ENCODE peak calls at places on chromosomes 11 and 22, in four cellular contexts. E is ovary; I is heart right ventricle; H is CD8-positive, alpha-beta T cell. A is an unnamed sample.

GRCh38 chr22:22867996-22868715 is 19.5 kb upstream of the IGLL5 start:
- DNase-seq in I (no peak), H (no peak), E (no peak), A (no peak)

GRCh38 chr22:30922151-30922611 is 46.4 kb downstream of the MORC2 start:
- DNase-seq in I (peak), E (peak), H (peak), A (peak)

GRCh38 chr11:61429346-61429690 is 457 bp downstream of the CPSF7 start:
- DNase-seq in E (peak), I (peak), H (peak), A (no peak)

GRCh38 chr22:42766860-42767259 is 46.2 kb upstream of the A4GALT start:
- DNase-seq in E (no peak), I (no peak), H (no peak), A (no peak)

GRCh38 chr22:49972163-49973017 is 11.8 kb downstream of the PIM3 start:
- DNase-seq in H (no peak), E (peak), I (peak), A (no peak)

GRCh38 chr11:66864172-66864901 is 7.5 kb downstream of the LRFN4 start:
- DNase-seq in E (no peak), I (no peak), H (no peak), A (no peak)

GRCh38 chr11:34426766-34427170 is 12.0 kb upstream of the CAT start:
- DNase-seq in I (no peak), E (no peak), H (no peak), A (no peak)

GRCh38 chr11:68018730-68019190 is 8.6 kb downstream of the ALDH3B1 start:
- DNase-seq in E (no peak), H (no peak), I (no peak), A (no peak)

GRCh38 chr11:123429336-123429735 is 733 bp upstream of the GRAMD1B start:
- DNase-seq in I (no peak), H (no peak), E (no peak), A (no peak)

GRCh38 chr22:27212617-27213177 is 555.3 kb downstream of the MIAT start:
- DNase-seq in E (peak), H (no peak), I (peak), A (no peak)

GRCh38 chr11:94647926-94648325 is 80.8 kb downstream of the PIWIL4 start:
- DNase-seq in E (peak), H (no peak), I (peak), A (no peak)

GRCh38 chr11:62721994-62722393 is 5.3 kb downstream of the HNRNPUL2 start:
- DNase-seq in E (no peak), H (no peak), I (no peak), A (no peak)

GRCh38 chr22:20656902-20657836 is 116.7 kb upstream of the SERPIND1 start:
- DNase-seq in I (no peak), H (no peak), E (no peak), A (no peak)

GRCh38 chr11:65558002-65558784 is at the start of gene LTBP3:
- DNase-seq in I (peak), H (no peak), E (peak), A (peak)

GRCh38 chr11:118841469-118842222 is 42.0 kb upstream of the CXCR5 start:
- DNase-seq in E (no peak), H (peak), I (no peak), A (no peak)

GRCh38 chr11:17734418-17734911 is at the start of gene KCNC1:
- DNase-seq in I (peak), E (peak), H (no peak), A (no peak)

GRCh38 chr11:119338318-119338890 is 2.3 kb downstream of the C1QTNF5 start:
- DNase-seq in E (peak), I (no peak), H (peak), A (peak)

GRCh38 chr11:115590254-115590653 is 86.0 kb upstream of the CADM1 start:
- DNase-seq in E (no peak), I (no peak), H (no peak), A (no peak)

GRCh38 chr11:63564785-63565350 is 1.7 kb upstream of the PLAAT2 start:
- DNase-seq in E (no peak), I (no peak), H (no peak), A (no peak)

GRCh38 chr11:61728066-61728939 is 24.1 kb upstream of the MYRF start:
- DNase-seq in E (no peak), I (no peak), H (no peak), A (no peak)

GRCh38 chr11:6737872-6738466 is 33.8 kb downstream of the OR2AG2 start:
- DNase-seq in E (no peak), H (peak), I (no peak), A (no peak)

GRCh38 chr11:75437966-75438659 is 5.1 kb upstream of the KLHL35 start:
- DNase-seq in E (no peak), H (no peak), I (no peak), A (no peak)

GRCh38 chr11:13939952-13940610 is 22.4 kb upstream of the SPON1 start:
- DNase-seq in I (no peak), E (no peak), H (no peak), A (no peak)

GRCh38 chr11:62600367-62601113 is 1.1 kb downstream of the MTA2 start:
- DNase-seq in E (no peak), I (no peak), H (no peak), A (no peak)

GRCh38 chr11:19380375-19380774 is 139.6 kb upstream of the E2F8 start:
- DNase-seq in H (no peak), I (no peak), E (no peak), A (no peak)

GRCh38 chr11:19378814-19379213 is 138.1 kb upstream of the E2F8 start:
- DNase-seq in H (no peak), E (no peak), I (no peak), A (no peak)

GRCh38 chr11:19377855-19378254 is 137.1 kb upstream of the E2F8 start:
- DNase-seq in I (no peak), E (no peak), H (no peak), A (no peak)

GRCh38 chr11:19382131-19382611 is 141.4 kb upstream of the E2F8 start:
- DNase-seq in H (no peak), E (no peak), I (no peak), A (peak)

DNA sequence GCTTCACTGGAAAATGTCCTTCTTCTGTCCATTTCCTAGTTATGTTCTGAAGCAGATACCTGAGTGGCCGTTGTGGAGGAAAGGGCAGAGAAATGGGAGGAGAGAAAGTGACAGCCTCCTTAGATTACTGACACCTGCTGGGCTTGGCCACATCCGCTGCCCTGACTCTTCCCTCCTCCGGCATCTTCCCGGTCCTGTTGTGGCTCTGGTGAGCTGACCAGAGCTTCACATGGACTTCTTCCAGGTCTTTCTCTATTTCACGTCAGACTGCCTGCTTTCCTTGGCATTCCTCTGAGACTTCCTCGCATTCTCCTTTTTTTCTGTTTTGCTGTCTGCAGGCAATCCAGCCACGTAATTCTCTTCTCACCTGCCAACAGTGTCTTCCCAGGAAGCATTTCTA is 138.7 kb upstream of the E2F8 start:
- DNase-seq in E (no peak), H (no peak), I (no peak), A (no peak)
- H3K27ac ChIP-seq in E (no peak), H (no peak), I (no peak), A (no peak)

DNA sequence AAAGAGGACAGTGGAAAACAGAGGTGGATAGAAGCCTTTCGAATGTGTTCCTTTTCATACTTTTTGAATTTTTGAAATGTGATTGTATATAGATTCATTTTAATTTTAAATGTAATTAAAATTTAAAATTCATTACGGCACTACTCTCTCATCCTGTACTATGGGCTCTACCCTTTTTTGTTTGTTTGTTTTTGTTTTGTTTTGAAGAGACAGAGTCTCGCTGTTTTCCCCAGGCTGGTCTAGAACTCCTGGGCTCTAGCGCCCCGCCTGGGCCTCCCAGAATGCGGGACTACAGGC is 11.9 kb upstream of the HDHD5 start:
- DNase-seq in H (no peak), E (no peak), I (no peak), A (no peak)
- H3K27ac ChIP-seq in H (peak), E (peak), I (peak), A (peak)

DNA sequence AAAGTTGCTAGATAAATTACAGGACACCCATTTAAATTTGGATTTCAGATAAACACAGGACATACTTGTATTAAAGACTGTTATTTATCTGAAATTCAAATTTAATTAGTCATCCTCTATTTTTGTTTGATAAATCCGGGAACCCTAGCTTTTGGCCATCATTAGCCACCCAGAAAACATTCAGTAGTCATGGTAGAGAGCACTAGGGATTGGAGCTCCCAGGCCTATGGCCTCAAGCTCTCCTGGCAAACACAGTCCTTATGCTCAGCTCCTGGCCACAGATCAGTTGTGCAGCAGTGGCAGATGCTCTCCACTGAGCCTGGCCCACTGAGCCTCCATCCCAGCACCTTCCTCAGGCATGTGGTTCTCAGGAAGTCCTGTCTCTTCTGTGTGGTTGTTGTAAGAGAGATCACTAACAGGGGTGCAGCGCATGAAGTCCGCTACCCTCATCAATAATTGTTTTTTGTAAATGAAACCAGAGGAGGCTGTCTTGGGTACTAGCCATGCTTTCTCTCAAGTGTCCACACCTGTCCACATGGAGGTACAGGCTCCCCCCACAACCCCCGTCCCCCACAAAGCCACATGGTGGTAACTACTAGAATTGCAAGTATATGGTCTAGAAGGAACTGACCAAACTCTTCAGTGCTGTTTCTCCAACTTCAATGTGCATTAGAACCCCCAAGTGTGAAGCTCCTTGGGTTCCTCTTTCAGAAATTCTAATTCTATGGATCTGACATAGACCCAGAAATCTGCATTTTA is 1.1 kb upstream of the IRAG1 start:
- DNase-seq in H (no peak), E (no peak), I (no peak), A (no peak)
- H3K27ac ChIP-seq in H (no peak), E (peak), I (peak), A (peak)

DNA sequence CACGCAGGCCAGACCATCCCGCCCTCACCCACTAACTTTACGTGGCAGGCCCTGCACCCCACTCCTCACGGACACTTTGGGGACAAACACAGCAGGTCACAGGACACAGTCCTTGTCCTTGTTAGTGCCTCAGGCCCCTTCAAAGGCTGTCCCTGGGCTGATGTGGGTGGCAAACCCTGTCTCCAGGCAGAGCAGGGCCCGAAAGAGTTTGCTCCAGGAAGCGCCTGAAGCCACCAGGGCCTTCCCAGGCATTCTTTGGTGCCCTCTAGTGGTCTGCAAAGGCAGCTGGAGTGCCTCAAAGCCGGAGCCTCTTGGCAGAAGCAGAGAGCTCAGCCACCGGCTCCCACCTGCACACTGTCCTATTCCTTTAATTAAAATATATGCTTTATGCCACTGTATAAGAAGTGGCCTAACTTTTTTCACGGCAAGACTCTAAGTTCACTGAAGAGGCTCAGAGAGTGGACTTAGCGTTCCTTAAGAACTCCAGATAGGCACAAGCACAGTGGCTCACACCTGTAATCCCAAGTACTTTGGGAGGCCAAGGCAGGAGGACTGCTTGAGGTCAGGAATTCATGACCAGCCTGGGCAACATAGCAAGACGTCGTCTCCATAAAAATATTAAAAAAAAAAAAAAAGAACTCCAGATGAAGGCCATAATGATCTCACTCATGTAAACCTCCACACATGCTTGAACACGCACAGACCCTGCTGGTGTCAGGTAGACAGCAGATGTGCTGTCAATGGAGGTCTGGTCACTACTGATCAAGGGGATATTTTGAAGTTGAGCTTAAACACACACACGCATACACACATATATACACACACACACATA is 11.1 kb downstream of the TXN2 start:
- DNase-seq in E (peak), H (peak), I (peak), A (peak)
- H3K27ac ChIP-seq in E (no peak), H (no peak), I (peak), A (no peak)